ENCODE peak calls at places on chromosome 6, in four cellular contexts. One of them, this sample, is unnamed.

GRCh38 chr6:85544776-85545175 is 48.9 kb downstream of the SNX14 start:
- DNase-seq in K562: no peak
- DNase-seq in Panc1: no peak
- DNase-seq in HepG2: no peak
- DNase-seq in this sample: no peak

GRCh38 chr6:24599686-24600399 is 46.1 kb downstream of the KIAA0319 start:
- DNase-seq in K562: no peak
- DNase-seq in Panc1: no peak
- DNase-seq in HepG2: no peak
- DNase-seq in this sample: no peak

GRCh38 chr6:134352786-134353480 is 35.0 kb upstream of the SGK1 start:
- DNase-seq in K562: no peak
- DNase-seq in Panc1: no peak
- DNase-seq in HepG2: no peak
- DNase-seq in this sample: no peak

GRCh38 chr6:137970368-137970767 is 103.3 kb downstream of the TNFAIP3 start:
- DNase-seq in K562: no peak
- DNase-seq in Panc1: no peak
- DNase-seq in HepG2: no peak
- DNase-seq in this sample: no peak

GRCh38 chr6:75149253-75149652 is 56.6 kb downstream of the COL12A1 start:
- DNase-seq in K562: no peak
- DNase-seq in Panc1: no peak
- DNase-seq in HepG2: no peak
- DNase-seq in this sample: no peak

GRCh38 chr6:43627008-43627825 is 1.8 kb downstream of the GTPBP2 start:
- DNase-seq in K562: peak
- DNase-seq in Panc1: peak
- DNase-seq in HepG2: peak
- DNase-seq in this sample: peak

GRCh38 chr6:131828080-131828479 is 20.3 kb downstream of the ENPP1 start:
- DNase-seq in K562: no peak
- DNase-seq in Panc1: no peak
- DNase-seq in HepG2: no peak
- DNase-seq in this sample: no peak

GRCh38 chr6:166691199-166691598 is 64.1 kb upstream of the RPS6KA2 start:
- DNase-seq in K562: no peak
- DNase-seq in Panc1: peak
- DNase-seq in HepG2: no peak
- DNase-seq in this sample: peak

GRCh38 chr6:42468273-42468672 is 16.5 kb upstream of the TRERF1 start:
- DNase-seq in K562: no peak
- DNase-seq in Panc1: no peak
- DNase-seq in HepG2: no peak
- DNase-seq in this sample: no peak

GRCh38 chr6:43773050-43773956 is 3.3 kb downstream of the VEGFA start:
- DNase-seq in K562: peak
- DNase-seq in Panc1: no peak
- DNase-seq in HepG2: peak
- DNase-seq in this sample: peak

GRCh38 chr6:135418040-135418439 is 79.5 kb downstream of the AHI1 start:
- DNase-seq in K562: no peak
- DNase-seq in Panc1: no peak
- DNase-seq in HepG2: no peak
- DNase-seq in this sample: no peak

GRCh38 chr6:43436577-43437282 is 9.4 kb downstream of the ABCC10 start:
- DNase-seq in K562: no peak
- DNase-seq in Panc1: no peak
- DNase-seq in HepG2: peak
- DNase-seq in this sample: no peak

GRCh38 chr6:111379302-111379701 is 103.7 kb downstream of the REV3L start:
- DNase-seq in K562: no peak
- DNase-seq in Panc1: no peak
- DNase-seq in HepG2: no peak
- DNase-seq in this sample: no peak

GRCh38 chr6:109738667-109739066 is 47.6 kb downstream of the FIG4 start:
- DNase-seq in K562: no peak
- DNase-seq in Panc1: no peak
- DNase-seq in HepG2: no peak
- DNase-seq in this sample: no peak

GRCh38 chr6:45651301-45651700 is 273.6 kb upstream of the SUPT3H start:
- DNase-seq in K562: no peak
- DNase-seq in Panc1: no peak
- DNase-seq in HepG2: no peak
- DNase-seq in this sample: no peak

GRCh38 chr6:34521463-34522288 is 34.5 kb downstream of the SPDEF start:
- DNase-seq in K562: no peak
- DNase-seq in Panc1: no peak
- DNase-seq in HepG2: no peak
- DNase-seq in this sample: no peak

GRCh38 chr6:90677440-90677839 is 90.6 kb upstream of the MAP3K7 start:
- DNase-seq in K562: no peak
- DNase-seq in Panc1: no peak
- DNase-seq in HepG2: no peak
- DNase-seq in this sample: no peak

GRCh38 chr6:52409499-52409898 is 10.6 kb upstream of the EFHC1 start:
- DNase-seq in K562: no peak
- DNase-seq in Panc1: no peak
- DNase-seq in HepG2: no peak
- DNase-seq in this sample: no peak

GRCh38 chr6:30571085-30572077 is at the start of gene ABCF1:
- DNase-seq in K562: peak
- DNase-seq in Panc1: peak
- DNase-seq in HepG2: peak
- DNase-seq in this sample: peak

GRCh38 chr6:30570760-30571084 is 520 bp upstream of the ABCF1 start:
- DNase-seq in K562: peak
- DNase-seq in Panc1: no peak
- DNase-seq in HepG2: no peak
- DNase-seq in this sample: no peak

GRCh38 chr6:30572078-30572605 is 900 bp downstream of the ABCF1 start:
- DNase-seq in K562: no peak
- DNase-seq in Panc1: no peak
- DNase-seq in HepG2: no peak
- DNase-seq in this sample: no peak

GRCh38 chr6:30568245-30568644 is 3.0 kb upstream of the ABCF1 start:
- DNase-seq in K562: peak
- DNase-seq in Panc1: no peak
- DNase-seq in HepG2: no peak
- DNase-seq in this sample: no peak

DNA sequence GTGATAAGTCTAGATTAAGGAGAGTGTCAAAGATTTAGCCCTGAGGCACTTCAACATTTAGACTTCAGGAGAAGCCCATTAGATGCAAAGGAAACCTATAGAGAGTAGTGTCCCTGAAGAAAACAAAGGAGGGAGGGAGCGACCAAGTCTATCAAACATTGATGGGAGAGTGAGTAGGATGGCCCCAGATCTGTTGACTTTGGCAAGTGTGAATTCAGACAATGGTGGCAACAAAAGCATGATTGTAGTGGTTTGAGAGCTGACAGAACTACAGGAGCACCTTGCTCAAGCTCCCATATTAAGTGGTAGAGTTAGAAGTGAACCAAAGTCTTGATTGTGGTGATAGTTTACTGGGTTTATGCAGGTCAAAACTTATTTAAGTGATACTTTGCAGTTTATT is 979 bp upstream of the ABCF1 start:
- DNase-seq in K562: no peak
- DNase-seq in Panc1: no peak
- DNase-seq in HepG2: peak
- DNase-seq in this sample: no peak
- TF ChIP-seq TCF7L2 in K562: no peak
- TF ChIP-seq TCF7L2 in Panc1: no peak
- TF ChIP-seq TCF7L2 in HepG2: no peak
- TF ChIP-seq TCF7L2 in this sample: no peak

GRCh38 chr6:767755-768512 is 75.0 kb upstream of the EXOC2 start:
- DNase-seq in K562: no peak
- DNase-seq in Panc1: no peak
- DNase-seq in HepG2: no peak
- DNase-seq in this sample: no peak
- TF ChIP-seq TCF7L2 in K562: no peak
- TF ChIP-seq TCF7L2 in Panc1: no peak
- TF ChIP-seq TCF7L2 in HepG2: no peak
- TF ChIP-seq TCF7L2 in this sample: no peak

GRCh38 chr6:38774933-38775707 is 60.0 kb downstream of the DNAH8 start:
- DNase-seq in K562: no peak
- DNase-seq in Panc1: no peak
- DNase-seq in HepG2: no peak
- DNase-seq in this sample: no peak

GRCh38 chr6:38771111-38771694 is 56.1 kb downstream of the DNAH8 start:
- DNase-seq in K562: no peak
- DNase-seq in Panc1: no peak
- DNase-seq in HepG2: no peak
- DNase-seq in this sample: no peak

GRCh38 chr6:38775870-38776269 is 60.8 kb downstream of the DNAH8 start:
- DNase-seq in K562: no peak
- DNase-seq in Panc1: no peak
- DNase-seq in HepG2: no peak
- DNase-seq in this sample: no peak

GRCh38 chr6:38776515-38776914 is 61.4 kb downstream of the DNAH8 start:
- DNase-seq in K562: no peak
- DNase-seq in Panc1: no peak
- DNase-seq in HepG2: no peak
- DNase-seq in this sample: no peak

GRCh38 chr6:38773338-38773737 is 58.2 kb downstream of the DNAH8 start:
- DNase-seq in K562: peak
- DNase-seq in Panc1: peak
- DNase-seq in HepG2: peak
- DNase-seq in this sample: peak
- TF ChIP-seq TCF7L2 in K562: no peak
- TF ChIP-seq TCF7L2 in Panc1: no peak
- TF ChIP-seq TCF7L2 in HepG2: no peak
- TF ChIP-seq TCF7L2 in this sample: no peak

GRCh38 chr6:16352821-16353438 is 114.5 kb downstream of the GMPR start:
- DNase-seq in K562: peak
- DNase-seq in Panc1: no peak
- DNase-seq in HepG2: no peak
- DNase-seq in this sample: no peak
- TF ChIP-seq TCF7L2 in K562: no peak
- TF ChIP-seq TCF7L2 in Panc1: no peak
- TF ChIP-seq TCF7L2 in HepG2: no peak
- TF ChIP-seq TCF7L2 in this sample: no peak